ENCODE peak calls at places on chromosome 3, in five cellular contexts. One of them, this sample, is unnamed.

GRCh38 chr3:193620650-193621049 is 27.6 kb downstream of the OPA1 start:
- DNase-seq in dorsolateral prefrontal cortex: no peak
- DNase-seq in heart right ventricle: no peak
- DNase-seq in neural progenitor cell: no peak
- DNase-seq in IMR-90: peak; percentile 66
- DNase-seq in this sample: peak; percentile 34

GRCh38 chr3:105538483-105538882 is 171.8 kb downstream of the ALCAM start:
- DNase-seq in heart right ventricle: no peak
- DNase-seq in dorsolateral prefrontal cortex: no peak
- DNase-seq in neural progenitor cell: no peak
- DNase-seq in IMR-90: no peak
- DNase-seq in this sample: no peak

GRCh38 chr3:111761309-111761795 is 97.7 kb upstream of the PHLDB2 start:
- DNase-seq in dorsolateral prefrontal cortex: no peak
- DNase-seq in heart right ventricle: no peak
- DNase-seq in neural progenitor cell: no peak
- DNase-seq in IMR-90: peak; percentile 85
- DNase-seq in this sample: peak; percentile 68

GRCh38 chr3:99941211-99941610 is 123.5 kb downstream of the CMSS1 start:
- DNase-seq in IMR-90: no peak
- DNase-seq in dorsolateral prefrontal cortex: no peak
- DNase-seq in heart right ventricle: no peak
- DNase-seq in neural progenitor cell: no peak
- DNase-seq in this sample: no peak

GRCh38 chr3:121660356-121661171 is at the start of gene HCLS1:
- DNase-seq in heart right ventricle: peak; percentile 31
- DNase-seq in IMR-90: no peak
- DNase-seq in dorsolateral prefrontal cortex: no peak
- DNase-seq in neural progenitor cell: no peak
- DNase-seq in this sample: no peak

GRCh38 chr3:69927571-69927970 is 72.0 kb upstream of the SAMMSON start:
- DNase-seq in neural progenitor cell: no peak
- DNase-seq in dorsolateral prefrontal cortex: no peak
- DNase-seq in heart right ventricle: no peak
- DNase-seq in IMR-90: no peak
- DNase-seq in this sample: no peak

GRCh38 chr3:56702487-56703315 is 19.6 kb upstream of the TASOR start:
- DNase-seq in heart right ventricle: no peak
- DNase-seq in dorsolateral prefrontal cortex: peak; percentile 52
- DNase-seq in neural progenitor cell: peak; percentile 78
- DNase-seq in IMR-90: peak; percentile 76
- DNase-seq in this sample: peak; percentile 79

GRCh38 chr3:33582234-33582633 is 135.8 kb downstream of the CLASP2 start:
- DNase-seq in dorsolateral prefrontal cortex: no peak
- DNase-seq in IMR-90: no peak
- DNase-seq in heart right ventricle: no peak
- DNase-seq in neural progenitor cell: no peak
- DNase-seq in this sample: no peak

GRCh38 chr3:140093742-140094141 is 158.8 kb downstream of the CLSTN2 start:
- DNase-seq in heart right ventricle: no peak
- DNase-seq in dorsolateral prefrontal cortex: peak; percentile 12
- DNase-seq in neural progenitor cell: no peak
- DNase-seq in IMR-90: peak; percentile 46
- DNase-seq in this sample: peak; percentile 53

GRCh38 chr3:87036671-87037070 is 45.7 kb upstream of the VGLL3 start:
- DNase-seq in neural progenitor cell: no peak
- DNase-seq in heart right ventricle: no peak
- DNase-seq in IMR-90: no peak
- DNase-seq in dorsolateral prefrontal cortex: no peak
- DNase-seq in this sample: no peak

GRCh38 chr3:111070772-111071256 is 802 bp upstream of the NECTIN3 start:
- DNase-seq in IMR-90: no peak
- DNase-seq in neural progenitor cell: no peak
- DNase-seq in heart right ventricle: no peak
- DNase-seq in dorsolateral prefrontal cortex: no peak
- DNase-seq in this sample: no peak

GRCh38 chr3:54188176-54188791 is 65.9 kb downstream of the CACNA2D3 start:
- DNase-seq in dorsolateral prefrontal cortex: no peak
- DNase-seq in IMR-90: peak; percentile 34
- DNase-seq in neural progenitor cell: peak; percentile 90
- DNase-seq in heart right ventricle: no peak
- DNase-seq in this sample: peak; percentile 25

GRCh38 chr3:71103430-71103881 is 480.1 kb downstream of the FOXP1 start:
- DNase-seq in heart right ventricle: peak; percentile 69
- DNase-seq in neural progenitor cell: no peak
- DNase-seq in IMR-90: peak; percentile 62
- DNase-seq in dorsolateral prefrontal cortex: peak; percentile 13
- DNase-seq in this sample: peak; percentile 87

GRCh38 chr3:76942096-76942495 is 97.8 kb upstream of the ROBO2 start:
- DNase-seq in dorsolateral prefrontal cortex: no peak
- DNase-seq in heart right ventricle: no peak
- DNase-seq in IMR-90: no peak
- DNase-seq in neural progenitor cell: no peak
- DNase-seq in this sample: no peak

GRCh38 chr3:147507638-147508286 is 98.6 kb downstream of the ZIC1 start:
- DNase-seq in IMR-90: no peak
- DNase-seq in neural progenitor cell: no peak
- DNase-seq in dorsolateral prefrontal cortex: no peak
- DNase-seq in heart right ventricle: no peak
- DNase-seq in this sample: no peak

GRCh38 chr3:30401971-30402370 is 204.4 kb upstream of the TGFBR2 start:
- DNase-seq in heart right ventricle: no peak
- DNase-seq in dorsolateral prefrontal cortex: no peak
- DNase-seq in IMR-90: peak; percentile 66
- DNase-seq in neural progenitor cell: no peak
- DNase-seq in this sample: peak; percentile 45

GRCh38 chr3:47664519-47664918 is 85.9 kb upstream of the CSPG5 start:
- DNase-seq in dorsolateral prefrontal cortex: no peak
- DNase-seq in neural progenitor cell: peak; percentile 28
- DNase-seq in IMR-90: no peak
- DNase-seq in heart right ventricle: no peak
- DNase-seq in this sample: peak; percentile 42

GRCh38 chr3:15633159-15633558 is 31.6 kb downstream of the BTD start:
- DNase-seq in neural progenitor cell: peak; percentile 25
- DNase-seq in dorsolateral prefrontal cortex: peak; percentile 47
- DNase-seq in heart right ventricle: no peak
- DNase-seq in IMR-90: no peak
- DNase-seq in this sample: no peak

GRCh38 chr3:101809178-101810022 is 30.4 kb downstream of the NXPE3 start:
- DNase-seq in heart right ventricle: no peak
- DNase-seq in neural progenitor cell: peak; percentile 65
- DNase-seq in dorsolateral prefrontal cortex: no peak
- DNase-seq in IMR-90: peak; percentile 56
- DNase-seq in this sample: peak; percentile 38

GRCh38 chr3:105137911-105138310 is 228.8 kb upstream of the ALCAM start:
- DNase-seq in dorsolateral prefrontal cortex: no peak
- DNase-seq in heart right ventricle: no peak
- DNase-seq in IMR-90: peak; percentile 0
- DNase-seq in neural progenitor cell: no peak
- DNase-seq in this sample: peak; percentile 3

GRCh38 chr3:192881159-192881786 is 36.4 kb downstream of the MB21D2 start:
- DNase-seq in dorsolateral prefrontal cortex: no peak
- DNase-seq in IMR-90: no peak
- DNase-seq in neural progenitor cell: no peak
- DNase-seq in heart right ventricle: no peak
- DNase-seq in this sample: no peak

GRCh38 chr3:78872195-78872594 is 895.6 kb downstream of the ROBO1 start:
- DNase-seq in heart right ventricle: no peak
- DNase-seq in neural progenitor cell: peak; percentile 63
- DNase-seq in dorsolateral prefrontal cortex: no peak
- DNase-seq in IMR-90: no peak
- DNase-seq in this sample: no peak

GRCh38 chr3:3799173-3800075 is at the start of gene LRRN1:
- DNase-seq in neural progenitor cell: peak; percentile 98
- DNase-seq in IMR-90: no peak
- DNase-seq in heart right ventricle: peak; percentile 34
- DNase-seq in dorsolateral prefrontal cortex: peak; percentile 98
- DNase-seq in this sample: no peak

GRCh38 chr3:42709621-42710020 is 7.0 kb upstream of the HHATL start:
- DNase-seq in dorsolateral prefrontal cortex: no peak
- DNase-seq in heart right ventricle: no peak
- DNase-seq in neural progenitor cell: no peak
- DNase-seq in IMR-90: no peak
- DNase-seq in this sample: no peak

GRCh38 chr3:79249701-79250100 is 518.1 kb downstream of the ROBO1 start:
- DNase-seq in IMR-90: peak; percentile 34
- DNase-seq in heart right ventricle: no peak
- DNase-seq in neural progenitor cell: no peak
- DNase-seq in dorsolateral prefrontal cortex: no peak
- DNase-seq in this sample: no peak

DNA sequence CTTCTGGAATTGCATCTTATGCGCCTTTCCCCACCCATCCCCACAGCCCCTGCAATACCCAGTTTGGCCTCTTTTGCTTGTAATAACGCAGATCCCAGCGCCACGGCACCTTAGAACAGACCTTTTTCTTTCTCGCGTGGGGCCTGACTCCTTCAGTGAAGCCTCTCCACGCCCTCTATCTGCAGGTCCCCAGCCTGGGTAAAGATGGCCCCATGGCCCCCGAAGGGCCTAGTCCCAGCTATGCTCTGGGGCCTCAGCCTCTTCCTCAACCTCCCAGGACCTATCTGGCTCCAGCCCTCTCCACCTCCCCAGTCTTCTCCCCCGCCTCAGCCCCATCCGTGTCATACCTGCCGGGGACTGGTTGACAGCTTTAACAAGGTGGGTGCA is 594 bp downstream of the CRELD1 start:
- DNase-seq in IMR-90: no peak
- DNase-seq in dorsolateral prefrontal cortex: no peak
- DNase-seq in neural progenitor cell: peak; percentile 50
- DNase-seq in heart right ventricle: no peak
- DNase-seq in this sample: no peak
- TF ChIP-seq CTCF in IMR-90: no peak
- TF ChIP-seq CTCF in dorsolateral prefrontal cortex: no peak
- TF ChIP-seq CTCF in neural progenitor cell: peak; percentile 30
- TF ChIP-seq CTCF in heart right ventricle: no peak
- TF ChIP-seq CTCF in this sample: peak; percentile 27

GRCh38 chr3:177725165-177725564 is 527.9 kb upstream of the TBL1XR1 start:
- DNase-seq in neural progenitor cell: no peak
- DNase-seq in dorsolateral prefrontal cortex: no peak
- DNase-seq in IMR-90: no peak
- DNase-seq in heart right ventricle: no peak
- DNase-seq in this sample: no peak

GRCh38 chr3:177721864-177722370 is 524.6 kb upstream of the TBL1XR1 start:
- DNase-seq in heart right ventricle: no peak
- DNase-seq in IMR-90: no peak
- DNase-seq in dorsolateral prefrontal cortex: no peak
- DNase-seq in neural progenitor cell: no peak
- DNase-seq in this sample: peak; percentile 49

GRCh38 chr3:177722386-177722785 is 525.1 kb upstream of the TBL1XR1 start:
- DNase-seq in IMR-90: no peak
- DNase-seq in heart right ventricle: no peak
- DNase-seq in neural progenitor cell: no peak
- DNase-seq in dorsolateral prefrontal cortex: no peak
- DNase-seq in this sample: no peak

GRCh38 chr3:177726807-177727206 is 529.5 kb upstream of the TBL1XR1 start:
- DNase-seq in neural progenitor cell: no peak
- DNase-seq in heart right ventricle: no peak
- DNase-seq in dorsolateral prefrontal cortex: no peak
- DNase-seq in IMR-90: no peak
- DNase-seq in this sample: no peak

DNA sequence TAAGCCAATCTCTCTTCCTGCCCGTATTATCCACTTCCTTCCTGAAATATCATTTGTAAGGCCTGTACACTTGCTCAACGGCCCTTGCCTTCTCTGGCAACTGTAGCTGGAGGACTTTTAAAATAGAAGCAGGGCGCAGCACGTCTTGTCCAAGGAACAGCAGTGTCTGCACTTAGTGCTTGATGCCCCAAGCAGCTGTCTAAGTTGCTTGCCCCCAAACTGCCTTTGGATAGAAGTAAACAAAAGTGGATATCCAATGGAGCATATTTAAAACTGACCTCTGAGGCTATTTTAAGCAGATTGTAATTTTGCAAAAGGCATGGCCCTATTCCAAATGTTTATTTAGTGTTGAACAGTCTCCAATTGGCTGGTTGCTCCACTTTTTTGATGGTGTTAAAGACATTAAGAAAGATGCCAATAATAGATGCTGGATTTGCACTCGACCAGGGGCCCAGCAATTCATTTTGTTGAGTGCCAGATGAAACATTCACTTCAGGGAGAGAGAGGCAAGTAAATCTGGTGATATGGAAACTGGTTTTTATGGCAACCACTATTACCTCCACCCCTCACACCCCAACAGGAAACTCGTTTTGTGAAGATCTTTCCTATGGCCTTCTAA is 526.8 kb upstream of the TBL1XR1 start:
- DNase-seq in neural progenitor cell: no peak
- DNase-seq in dorsolateral prefrontal cortex: no peak
- DNase-seq in IMR-90: no peak
- DNase-seq in heart right ventricle: peak; percentile 46
- DNase-seq in this sample: no peak
- H3K4me3 ChIP-seq in neural progenitor cell: no peak overlapping the region
- H3K4me3 ChIP-seq in dorsolateral prefrontal cortex: no peak overlapping the region
- H3K4me3 ChIP-seq in IMR-90: no peak overlapping the region
- H3K4me3 ChIP-seq in heart right ventricle: no peak overlapping the region
- H3K4me3 ChIP-seq in this sample: no peak overlapping the region

GRCh38 chr3:179929091-179929529 is 107.6 kb downstream of the PEX5L start:
- DNase-seq in dorsolateral prefrontal cortex: peak; percentile 31
- DNase-seq in heart right ventricle: no peak
- DNase-seq in neural progenitor cell: peak; percentile 90
- DNase-seq in IMR-90: peak; percentile 60
- DNase-seq in this sample: peak; percentile 66
- TF ChIP-seq CTCF in dorsolateral prefrontal cortex: peak; percentile 86
- TF ChIP-seq CTCF in heart right ventricle: peak; percentile 74
- TF ChIP-seq CTCF in neural progenitor cell: peak; percentile 94
- TF ChIP-seq CTCF in IMR-90: peak; percentile 76
- TF ChIP-seq CTCF in this sample: peak; percentile 92

DNA sequence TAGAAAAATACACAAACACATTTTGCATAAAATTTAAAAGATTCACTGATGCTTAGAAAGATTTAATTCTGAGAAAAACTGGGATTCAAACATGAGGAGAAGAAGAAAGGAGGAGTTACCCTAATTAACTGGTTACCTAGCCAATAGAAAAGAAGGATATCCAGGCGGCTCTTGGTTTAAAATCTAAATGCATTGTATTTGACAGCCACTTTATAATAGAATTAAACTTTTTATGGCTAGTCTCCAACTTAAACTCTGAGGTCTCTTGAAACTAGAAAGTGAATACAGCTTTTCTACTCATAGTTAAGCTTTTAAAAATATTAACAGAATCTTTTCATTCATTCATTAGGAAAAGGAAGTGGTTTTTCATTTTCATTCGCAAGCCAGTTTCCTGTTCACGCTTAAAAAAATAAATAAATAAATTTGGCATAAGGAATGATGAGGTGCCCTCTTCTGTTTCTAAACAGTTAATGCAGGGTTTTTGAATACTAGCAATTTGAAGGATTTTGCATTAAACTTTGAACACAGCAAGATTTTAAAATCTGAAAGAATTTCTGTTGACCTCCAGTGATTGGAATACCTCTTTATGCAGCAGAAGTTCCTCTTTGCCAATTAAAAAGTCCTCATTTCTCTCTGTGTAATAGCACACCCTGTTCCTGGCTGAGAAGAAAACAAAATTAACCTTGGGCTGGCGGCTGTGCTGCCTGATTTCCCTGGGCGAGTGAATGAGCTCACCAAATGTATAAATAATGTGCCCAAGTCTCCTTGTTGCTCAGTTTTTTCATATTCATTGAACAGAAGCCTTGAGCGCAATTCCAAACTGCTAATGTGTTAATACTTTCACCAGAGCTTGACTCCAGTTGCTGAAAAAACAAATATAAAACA is 105.1 kb downstream of the ZMAT3 start:
- DNase-seq in neural progenitor cell: no peak
- DNase-seq in heart right ventricle: no peak
- DNase-seq in IMR-90: peak; percentile 37
- DNase-seq in dorsolateral prefrontal cortex: no peak
- DNase-seq in this sample: peak; percentile 38
- H3K4me3 ChIP-seq in neural progenitor cell: no peak overlapping the region
- H3K4me3 ChIP-seq in heart right ventricle: peak overlapping the region; percentile 20
- H3K4me3 ChIP-seq in IMR-90: no peak overlapping the region
- H3K4me3 ChIP-seq in dorsolateral prefrontal cortex: peak overlapping the region; percentile 13
- H3K4me3 ChIP-seq in this sample: peak overlapping the region; percentile 14

This sample was measured in AG10803.